ENCODE peak calls at places on chromosomes 4 and X, in six cellular contexts. J, R, F, T, Z and I are unnamed samples.

GRCh38 chr4:30256105-30256828 is 463.9 kb upstream of the PCDH7 start:
- DNase-seq in Z (no peak), T (no peak), R (no peak), F (no peak), J (no peak), I (no peak)

GRCh38 chr4:104795264-104795934 is 300.7 kb upstream of the CXXC4 start:
- DNase-seq in J (no peak), R (no peak), F (no peak), T (no peak), Z (no peak), I (no peak)

GRCh38 chr4:1628892-1629703 is 55.0 kb downstream of the FAM53A start:
- DNase-seq in Z (no peak), R (peak), T (peak), J (peak), F (no peak), I (peak)

GRCh38 chr4:110046588-110047049 is 133.9 kb downstream of the EGF start:
- DNase-seq in F (no peak), Z (no peak), T (peak), R (no peak), J (no peak), I (no peak)

GRCh38 chr4:110183058-110183457 is 15.4 kb downstream of the ELOVL6 start:
- DNase-seq in F (no peak), J (no peak), R (no peak), Z (no peak), T (no peak), I (no peak)

GRCh38 chr4:175369087-175369486 is 443.0 kb downstream of the GPM6A start:
- DNase-seq in J (no peak), F (no peak), T (no peak), R (no peak), Z (no peak), I (peak)

GRCh38 chrX:139187738-139188137 is 342.8 kb upstream of the F9 start:
- DNase-seq in F (no peak), J (no peak), R (no peak), T (no peak), Z (no peak), I (no peak)

GRCh38 chrX:72358313-72358712 is 52.6 kb upstream of the CITED1 start:
- DNase-seq in J (no peak), Z (no peak), R (no peak), T (no peak), F (no peak), I (peak)

GRCh38 chr4:83828601-83829000 is 292.7 kb downstream of the GPAT3 start:
- DNase-seq in T (no peak), R (no peak), J (no peak), F (no peak), Z (no peak), I (no peak)

GRCh38 chr4:95439896-95440295 is 108.9 kb downstream of the UNC5C start:
- DNase-seq in T (no peak), Z (no peak), R (no peak), F (no peak), J (no peak), I (no peak)

GRCh38 chr4:157172011-157172410 is 48.5 kb upstream of the GRIA2 start:
- DNase-seq in F (no peak), R (no peak), T (no peak), Z (no peak), J (no peak), I (no peak)

GRCh38 chrX:16771483-16772398 is 14.5 kb upstream of the TXLNG start:
- DNase-seq in F (peak), T (no peak), J (no peak), R (no peak), Z (no peak), I (peak)

GRCh38 chr4:23717528-23718248 is 172.2 kb downstream of the PPARGC1A start:
- DNase-seq in R (no peak), F (no peak), Z (peak), J (no peak), T (no peak), I (peak)

GRCh38 chrX:53674581-53674980 is 11.9 kb downstream of the HUWE1 start:
- DNase-seq in J (no peak), R (no peak), F (no peak), Z (no peak), T (no peak), I (no peak)

GRCh38 chrX:30883141-30883540 is 5.9 kb downstream of the TAB3 start:
- DNase-seq in R (no peak), Z (peak), F (no peak), T (no peak), J (no peak), I (no peak)

GRCh38 chr4:166012129-166013078 is 139.4 kb downstream of the TLL1 start:
- DNase-seq in J (no peak), F (no peak), Z (no peak), R (no peak), T (no peak), I (no peak)

GRCh38 chr4:108372678-108373077 is 203.9 kb upstream of the LEF1 start:
- DNase-seq in F (no peak), T (no peak), R (no peak), Z (no peak), J (no peak), I (no peak)

GRCh38 chrX:19709812-19710518 is 177.4 kb downstream of the SH3KBP1 start:
- DNase-seq in F (no peak), Z (no peak), J (no peak), R (no peak), T (no peak), I (peak)

GRCh38 chrX:77527233-77528001 is 80.2 kb downstream of the FGF16 start:
- DNase-seq in J (no peak), R (peak), Z (no peak), F (no peak), T (peak), I (no peak)

GRCh38 chr4:6732441-6733357 is 16.7 kb downstream of the BLOC1S4 start:
- DNase-seq in J (no peak), Z (no peak), F (no peak), R (peak), T (peak), I (peak)

GRCh38 chrX:132737743-132738142 is 220.7 kb downstream of the HS6ST2 start:
- DNase-seq in Z (peak), T (no peak), F (no peak), J (no peak), R (no peak), I (no peak)

GRCh38 chrX:150018931-150019331 is 80.6 kb upstream of the EOLA2 start:
- DNase-seq in F (no peak), R (no peak), T (no peak), J (no peak), Z (no peak), I (no peak)

GRCh38 chrX:41895826-41896225 is 27.5 kb downstream of the CASK start:
- DNase-seq in R (no peak), T (no peak), J (no peak), F (no peak), Z (no peak), I (no peak)